ENCODE peak calls at places on chromosomes 1 and 21, in four cellular contexts. B, U, V and K are unnamed samples.

GRCh38 chr1:160400284-160400645 is at the start of gene VANGL2:
- DNase-seq in B (peak), U (peak), V (no peak), K (no peak)

GRCh38 chr1:230189276-230190183 is 122.5 kb downstream of the GALNT2 start:
- DNase-seq in B (no peak), U (no peak), V (no peak), K (no peak)

GRCh38 chr1:222554177-222554576 is 6.3 kb upstream of the HHIPL2 start:
- DNase-seq in B (no peak), U (no peak), V (no peak), K (no peak)

GRCh38 chr1:178137238-178137637 is 43.3 kb downstream of the RASAL2 start:
- DNase-seq in B (no peak), U (no peak), V (no peak), K (no peak)

GRCh38 chr1:246139745-246140182 is 367.3 kb downstream of the SMYD3 start:
- DNase-seq in B (no peak), U (peak), V (no peak), K (no peak)

GRCh38 chr21:36762636-36763035 is 63.7 kb downstream of the SIM2 start:
- DNase-seq in B (no peak), U (no peak), V (no peak), K (no peak)

GRCh38 chr1:24100945-24101737 is 10.8 kb downstream of the MYOM3 start:
- DNase-seq in B (no peak), U (no peak), V (no peak), K (no peak)

GRCh38 chr1:41357451-41358151 is 3.6 kb upstream of the FOXO6 start:
- DNase-seq in B (peak), U (peak), V (no peak), K (no peak)

GRCh38 chr1:150895618-150896017 is 8.7 kb downstream of the CTXND2 start:
- DNase-seq in B (peak), U (no peak), V (no peak), K (no peak)

GRCh38 chr1:243642936-243643335 is 207.1 kb downstream of the AKT3 start:
- DNase-seq in B (no peak), U (no peak), V (no peak), K (no peak)

GRCh38 chr1:154962238-154962678 is 676 bp upstream of the PYGO2 start:
- DNase-seq in B (peak), U (peak), V (no peak), K (no peak)

GRCh38 chr1:179156708-179157107 is 72.8 kb downstream of the ABL2 start:
- DNase-seq in B (no peak), U (no peak), V (no peak), K (no peak)

GRCh38 chr21:26089730-26090129 is 80.8 kb downstream of the APP start:
- DNase-seq in B (no peak), U (no peak), V (no peak), K (no peak)

GRCh38 chr1:15994590-15995351 is 9.3 kb upstream of the SRARP start:
- DNase-seq in B (peak), U (peak), V (no peak), K (no peak)

GRCh38 chr1:181251001-181251712 is 162.7 kb downstream of the IER5 start:
- DNase-seq in B (no peak), U (no peak), V (no peak), K (no peak)

GRCh38 chr1:248807067-248807737 is 18.5 kb downstream of the SH3BP5L start:
- DNase-seq in B (peak), U (peak), V (no peak), K (peak)

GRCh38 chr1:3891329-3891867 is 8.7 kb downstream of the C1orf174 start:
- DNase-seq in B (no peak), U (no peak), V (no peak), K (no peak)

GRCh38 chr1:3893190-3893589 is 6.9 kb downstream of the C1orf174 start:
- DNase-seq in B (no peak), U (no peak), V (no peak), K (no peak)

GRCh38 chr1:3890389-3891328 is 9.4 kb downstream of the C1orf174 start:
- DNase-seq in B (no peak), U (no peak), V (no peak), K (peak)

GRCh38 chr1:3894626-3895278 is 5.3 kb downstream of the C1orf174 start:
- DNase-seq in B (no peak), U (no peak), V (no peak), K (no peak)

DNA sequence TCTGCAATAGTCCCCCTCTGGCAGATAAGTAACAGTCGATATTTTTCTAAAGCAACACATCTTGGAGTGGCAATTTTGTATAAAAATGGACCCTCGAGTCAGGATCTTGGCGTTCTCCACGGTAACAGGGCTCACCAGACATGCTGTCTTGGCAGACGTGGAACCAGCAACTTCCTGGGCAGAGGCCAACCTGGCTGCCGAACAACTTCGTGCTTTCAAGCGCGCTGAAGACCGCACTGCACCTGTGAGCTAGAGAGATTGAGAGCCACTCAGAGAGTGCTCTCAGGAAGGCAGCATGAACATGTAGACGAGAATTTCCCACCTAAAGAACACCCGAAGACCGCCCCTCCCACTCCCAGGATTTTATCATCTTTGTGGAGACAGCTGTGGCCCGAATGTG is 7.3 kb downstream of the C1orf174 start:
- DNase-seq in B (no peak), U (no peak), V (no peak), K (no peak)
- TF ChIP-seq GABPA in B (no peak), U (no peak), V (no peak), K (no peak)

GRCh38 chr21:32320059-32320458 is 21.4 kb downstream of the MRAP start:
- DNase-seq in B (no peak), U (no peak), V (no peak), K (no peak)
- TF ChIP-seq GABPA in B (no peak), U (no peak), V (no peak), K (no peak)

DNA sequence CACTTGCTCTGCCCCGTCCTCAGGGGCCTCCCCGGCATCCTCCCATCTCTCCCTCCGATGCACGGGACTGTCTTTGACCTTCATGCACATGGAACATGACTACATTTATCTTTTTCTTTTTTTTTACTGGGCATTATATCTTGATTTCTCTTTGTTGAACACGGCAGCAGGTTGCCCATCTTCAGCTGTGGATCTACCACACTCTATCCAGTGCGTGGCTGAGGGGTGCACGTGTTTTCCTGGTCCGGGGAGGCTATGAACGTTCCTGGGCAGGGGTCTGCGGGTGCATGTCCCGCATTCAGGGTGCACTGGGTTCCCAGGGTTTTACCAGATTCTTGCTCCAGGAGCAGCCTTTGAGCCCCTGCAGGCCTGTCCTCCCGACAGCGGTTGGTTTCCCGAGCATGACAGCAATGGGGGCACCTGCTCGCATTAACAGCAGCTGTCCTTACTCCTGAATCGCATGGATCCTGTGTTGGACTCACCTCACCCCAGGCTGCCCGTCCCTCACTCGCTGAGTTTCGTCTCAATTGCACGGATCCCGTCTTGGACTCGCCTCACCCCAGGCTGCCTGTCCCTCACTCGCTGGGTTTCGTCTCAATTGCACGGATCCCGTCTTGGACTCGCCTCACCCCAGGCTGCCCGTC is 7.4 kb downstream of the POFUT2 start:
- DNase-seq in B (no peak), U (no peak), V (no peak), K (no peak)
- TF ChIP-seq GABPA in B (no peak), U (no peak), V (no peak), K (no peak)

GRCh38 chr1:7644906-7645750 is 126.0 kb upstream of the VAMP3 start:
- DNase-seq in B (peak), U (no peak), V (no peak), K (no peak)
- TF ChIP-seq GABPA in B (no peak), U (no peak), V (no peak), K (no peak)

GRCh38 chr1:13751458-13751871 is 51.5 kb downstream of the PRDM2 start:
- DNase-seq in B (no peak), U (no peak), V (peak), K (no peak)

GRCh38 chr1:13748610-13749505 is 48.9 kb downstream of the PRDM2 start:
- DNase-seq in B (peak), U (peak), V (peak), K (peak)

GRCh38 chr1:13751985-13752384 is 52.0 kb downstream of the PRDM2 start:
- DNase-seq in B (no peak), U (no peak), V (no peak), K (no peak)

GRCh38 chr1:13752852-13753251 is 52.9 kb downstream of the PRDM2 start:
- DNase-seq in B (no peak), U (no peak), V (no peak), K (no peak)

GRCh38 chr1:13749543-13750307 is 49.7 kb downstream of the PRDM2 start:
- DNase-seq in B (no peak), U (peak), V (no peak), K (no peak)
- TF ChIP-seq GABPA in B (no peak), U (no peak), V (no peak), K (no peak)

DNA sequence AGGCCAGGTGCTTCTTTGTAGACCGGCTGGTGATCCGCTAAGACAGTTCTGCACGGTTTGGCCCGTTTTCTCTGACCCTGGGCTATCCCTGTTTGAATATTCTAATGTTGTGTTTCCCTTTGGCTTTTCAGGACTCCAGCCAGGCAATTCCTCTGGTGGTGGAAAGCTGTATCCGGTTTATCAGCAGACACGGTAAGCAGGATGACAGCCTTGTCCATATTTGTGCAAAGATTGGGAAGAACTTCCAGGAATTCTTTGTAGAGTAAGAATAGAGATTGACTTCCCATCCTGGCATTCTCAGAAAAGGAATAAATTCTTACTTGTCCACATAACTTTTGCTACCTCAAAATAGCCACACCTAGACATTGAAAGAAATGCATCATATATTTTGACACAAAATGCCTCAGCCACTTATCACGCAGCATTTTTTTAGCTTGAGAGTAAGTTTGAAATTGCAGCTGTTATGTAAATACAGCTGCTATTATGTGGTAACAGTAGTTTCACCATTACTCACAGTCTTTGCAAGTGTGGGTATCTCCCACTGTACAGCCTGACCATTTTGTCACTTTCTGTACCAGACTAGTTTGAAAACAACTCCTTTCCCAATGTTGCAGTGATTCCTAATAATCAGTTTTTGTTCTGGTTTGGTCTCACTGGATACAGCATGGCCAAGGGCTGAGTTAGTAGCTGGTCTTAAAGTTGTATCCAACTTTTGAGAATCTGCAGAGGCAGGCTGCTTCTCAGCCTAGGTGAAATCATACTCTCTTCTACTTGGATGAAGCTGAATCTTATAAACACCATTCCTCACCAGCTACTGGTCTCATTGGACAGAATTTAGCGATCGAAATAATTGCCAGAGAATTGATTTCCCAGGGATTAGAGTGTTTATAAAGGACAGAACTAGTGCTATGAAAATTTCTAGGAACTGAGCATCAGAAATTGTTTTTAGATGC is 40.0 kb upstream of the IKBKE start:
- DNase-seq in B (no peak), U (no peak), V (peak), K (peak)
- TF ChIP-seq GABPA in B (no peak), U (no peak), V (peak), K (no peak)

GRCh38 chr1:19599810-19600209 is 44.3 kb upstream of the NBL1 start:
- DNase-seq in B (no peak), U (no peak), V (no peak), K (no peak)

GRCh38 chr1:19596065-19596718 is 47.9 kb upstream of the NBL1 start:
- DNase-seq in B (peak), U (peak), V (no peak), K (no peak)

GRCh38 chr1:19596719-19597462 is 47.2 kb upstream of the NBL1 start:
- DNase-seq in B (peak), U (peak), V (peak), K (peak)

GRCh38 chr1:19602486-19602885 is 41.6 kb upstream of the NBL1 start:
- DNase-seq in B (no peak), U (no peak), V (no peak), K (no peak)

GRCh38 chr1:19597463-19598309 is 46.4 kb upstream of the NBL1 start:
- DNase-seq in B (no peak), U (peak), V (no peak), K (peak)
- TF ChIP-seq GABPA in B (no peak), U (no peak), V (no peak), K (no peak)